ENCODE peak calls at places on chromosomes 11 and 22, in four cellular contexts. K is A549, S is K562, Z is HepG2. W is an unnamed sample.

GRCh38 chr11:866481-866880 is 23.8 kb downstream of the TSPAN4 start:
- DNase-seq in K (no peak), Z (no peak), S (no peak), W (no peak)

GRCh38 chr11:2670541-2671100 is 29.2 kb downstream of the KCNQ1OT1 start:
- DNase-seq in Z (no peak), K (no peak), S (no peak), W (no peak)

GRCh38 chr11:69007978-69008381 is 5.1 kb downstream of the MRGPRF start:
- DNase-seq in K (no peak), Z (peak), S (no peak), W (no peak)

GRCh38 chr22:47304191-47304831 is 541.9 kb downstream of the TBC1D22A start:
- DNase-seq in K (no peak), Z (no peak), S (no peak), W (no peak)

GRCh38 chr22:38017272-38017920 is 33.0 kb upstream of the SOX10 start:
- DNase-seq in K (no peak), Z (no peak), S (no peak), W (no peak)

GRCh38 chr22:44192098-44192810 is 11.5 kb downstream of the PARVG start:
- DNase-seq in S (peak), Z (no peak), K (no peak), W (no peak)

GRCh38 chr11:107741044-107741823 is 29.4 kb upstream of the SLN start:
- DNase-seq in K (no peak), S (peak), Z (peak), W (peak)

GRCh38 chr11:85595285-85595884 is 31.8 kb downstream of the DLG2 start:
- DNase-seq in K (peak), S (peak), Z (peak), W (peak)

GRCh38 chr11:41053894-41054293 is 405.6 kb downstream of the LRRC4C start:
- DNase-seq in Z (no peak), S (no peak), K (no peak), W (no peak)

GRCh38 chr22:22682807-22683667 is 38.6 kb downstream of the GGTLC2 start:
- DNase-seq in K (peak), Z (no peak), S (no peak), W (no peak)

DNA sequence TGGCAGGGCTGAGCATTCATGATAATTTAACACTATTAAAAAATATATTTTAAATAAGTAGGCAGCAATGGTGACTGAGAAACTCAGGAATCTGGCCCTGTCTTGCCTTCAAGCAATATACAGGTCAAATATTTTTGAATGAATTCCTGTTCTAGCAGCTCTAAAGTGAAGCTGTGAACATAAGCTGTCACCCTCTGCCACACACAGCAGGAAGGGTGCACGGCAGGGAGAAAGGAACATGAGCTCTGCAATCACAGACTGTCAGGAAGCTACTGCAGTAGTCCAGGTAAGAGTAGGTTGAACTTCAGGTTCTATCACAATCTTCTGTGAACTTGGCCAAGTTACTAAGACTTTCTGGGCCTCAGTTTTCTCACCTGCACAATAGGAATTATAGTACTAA is 114.8 kb downstream of the SERGEF start:
- DNase-seq in S (no peak), Z (no peak), K (no peak), W (no peak)
- TF ChIP-seq HDAC2 in S (no peak), Z (no peak), K (no peak), W (no peak)

DNA sequence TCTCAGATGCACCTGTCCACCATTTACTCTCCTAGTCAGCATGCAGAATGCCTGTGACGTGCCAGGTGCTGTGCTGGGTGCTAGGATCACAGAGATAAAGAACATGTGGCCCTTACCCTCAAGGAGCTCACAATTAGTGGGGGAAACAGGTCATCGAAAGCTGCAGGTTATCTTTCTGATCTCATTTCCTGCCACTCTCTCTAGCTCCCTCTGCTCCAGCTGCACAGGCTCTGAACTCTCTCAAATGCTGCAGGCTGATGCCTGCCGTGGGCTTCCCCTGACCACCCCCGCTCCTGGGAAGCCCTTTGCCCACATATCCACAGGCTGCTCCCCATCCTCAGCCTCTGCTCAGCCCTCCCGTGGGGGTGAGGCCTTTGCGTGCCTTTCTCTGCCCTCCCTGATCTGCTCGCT is 29.6 kb downstream of the SHANK3 start:
- DNase-seq in K (no peak), S (no peak), Z (no peak), W (no peak)
- TF ChIP-seq BHLHE40 in K (no peak), S (no peak), Z (no peak), W (no peak)

GRCh38 chr11:34860518-34860917 is 55.7 kb downstream of the APIP start:
- DNase-seq in Z (no peak), K (no peak), S (no peak), W (no peak)

GRCh38 chr11:34863048-34863447 is 53.1 kb downstream of the APIP start:
- DNase-seq in K (no peak), Z (no peak), S (no peak), W (no peak)

GRCh38 chr11:34860034-34860433 is 56.1 kb downstream of the APIP start:
- DNase-seq in S (no peak), Z (no peak), K (no peak), W (no peak)

GRCh38 chr11:34857463-34857862 is 58.7 kb downstream of the APIP start:
- DNase-seq in Z (no peak), K (no peak), S (no peak), W (no peak)

GRCh38 chr11:34859496-34859895 is 56.7 kb downstream of the APIP start:
- DNase-seq in K (no peak), S (no peak), Z (no peak), W (no peak)
- TF ChIP-seq HDAC2 in K (no peak), S (no peak), Z (no peak), W (no peak)

GRCh38 chr11:88363566-88364169 is 26.1 kb upstream of the CTSC start:
- DNase-seq in Z (no peak), K (no peak), S (no peak), W (no peak)
- TF ChIP-seq BHLHE40 in Z (no peak), K (no peak), S (no peak), W (no peak)

DNA sequence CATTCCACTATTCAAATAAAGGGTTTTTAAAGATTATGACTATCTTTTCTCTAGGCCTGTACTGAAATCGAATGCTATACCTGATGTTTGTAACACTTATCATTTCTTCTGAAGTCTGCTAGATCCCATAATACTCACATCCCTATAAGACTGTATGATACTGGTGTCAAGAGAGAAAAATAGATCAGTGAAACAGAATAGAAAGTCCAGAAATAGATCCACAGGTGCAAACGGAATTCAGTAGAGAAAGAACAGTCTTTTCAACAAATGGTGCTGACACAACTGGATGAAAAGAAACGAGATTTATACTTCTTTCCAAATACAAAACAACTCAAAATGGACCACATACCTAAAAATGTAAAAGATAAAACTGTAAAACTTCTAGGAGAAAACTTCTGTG is 143.2 kb downstream of the APOL5 start:
- DNase-seq in K (no peak), S (no peak), Z (no peak), W (no peak)
- TF ChIP-seq HDAC2 in K (no peak), S (no peak), Z (no peak), W (no peak)

W was measured in GM12878.